ENCODE peak calls at places on chromosome 5, in seven cellular contexts. G is NCI-H774, C is WTC11, V is AG09319, E is HTR-8/SVneo, M is HFF-Myc, K is A172. D is an unnamed sample.

GRCh38 chr5:92838253-92838652 is 742.8 kb downstream of the NR2F1-AS1 start:
- DNase-seq in K (no peak), V (no peak), M (no peak), G (no peak), E (peak), C (no peak), D (no peak)

GRCh38 chr5:124927735-124928134 is 181.3 kb upstream of the ZNF608 start:
- DNase-seq in G (no peak), E (no peak), M (no peak), C (no peak), V (no peak), K (peak), D (peak)

GRCh38 chr5:135735831-135736230 is 98.6 kb upstream of the SLC25A48 start:
- DNase-seq in K (no peak), V (no peak), M (no peak), E (no peak), C (no peak), G (no peak), D (no peak)

GRCh38 chr5:153941265-153941664 is 97.4 kb downstream of the FAM114A2 start:
- DNase-seq in E (no peak), M (no peak), G (no peak), C (no peak), K (no peak), V (no peak), D (no peak)

GRCh38 chr5:74227081-74227480 is 413.4 kb downstream of the ENC1 start:
- DNase-seq in M (no peak), V (no peak), G (no peak), K (no peak), C (no peak), E (no peak), D (no peak)

GRCh38 chr5:58794875-58795274 is 212.0 kb downstream of the RAB3C start:
- DNase-seq in G (no peak), K (no peak), V (no peak), C (no peak), E (no peak), M (no peak), D (no peak)

GRCh38 chr5:177312649-177313181 is 1.0 kb upstream of the MXD3 start:
- DNase-seq in C (peak), E (peak), V (no peak), K (peak), G (no peak), M (no peak), D (peak)

GRCh38 chr5:14039576-14039975 is 95.1 kb upstream of the DNAH5 start:
- DNase-seq in E (peak), M (no peak), K (peak), C (no peak), G (no peak), V (no peak), D (no peak)

GRCh38 chr5:80754900-80755299 is 100.1 kb upstream of the DHFR start:
- DNase-seq in C (no peak), G (peak), E (no peak), M (peak), K (no peak), V (no peak), D (peak)

GRCh38 chr5:4700886-4701285 is 439.2 kb upstream of the ADAMTS16 start:
- DNase-seq in K (no peak), V (no peak), M (no peak), G (no peak), E (no peak), C (no peak), D (no peak)

GRCh38 chr5:10331341-10331796 is 22.1 kb upstream of the MARCHF6 start:
- DNase-seq in V (no peak), M (no peak), C (no peak), G (peak), E (no peak), K (no peak), D (peak)